ENCODE peak calls at places on chromosome 1, in six cellular contexts. F, N, C, P, X and E are unnamed samples. For H3K4me1, the result is how much of the 10 kb centered on the place peaks cover.

GRCh38 chr1:38941527-38942019 is at the start of gene RHBDL2:
- DNase-seq in C (peak), F (peak), X (peak), N (peak), P (peak), E (peak)

GRCh38 chr1:227317541-227318002 is 720 bp downstream of the CDC42BPA start:
- DNase-seq in X (peak), C (peak), P (peak), N (peak), F (peak), E (peak)

GRCh38 chr1:230891984-230892383 is 23.7 kb upstream of the C1orf198 start:
- DNase-seq in N (no peak), P (no peak), F (no peak), X (no peak), C (no peak), E (no peak)

GRCh38 chr1:197918815-197919522 is 1.8 kb downstream of the LHX9 start:
- DNase-seq in C (no peak), F (no peak), P (no peak), N (no peak), X (no peak), E (no peak)

GRCh38 chr1:232084584-232085223 is 458.1 kb downstream of the DISC1 start:
- DNase-seq in P (no peak), X (no peak), F (peak), N (peak), C (no peak), E (peak)

GRCh38 chr1:178885869-178886268 is 15.0 kb upstream of the ANGPTL1 start:
- DNase-seq in N (no peak), C (no peak), P (no peak), X (no peak), F (no peak), E (no peak)

GRCh38 chr1:44842763-44843655 is at the start of gene PTCH2:
- DNase-seq in F (peak), P (no peak), X (peak), C (peak), N (peak), E (peak)

GRCh38 chr1:56626546-56626945 is 18.6 kb upstream of the PRKAA2 start:
- DNase-seq in N (no peak), F (peak), X (peak), P (no peak), C (no peak), E (peak)

GRCh38 chr1:178875936-178876335 is 5.1 kb upstream of the ANGPTL1 start:
- DNase-seq in C (no peak), F (no peak), N (no peak), X (no peak), P (no peak), E (no peak)

GRCh38 chr1:18118078-18118477 is 10.5 kb downstream of the IGSF21 start:
- DNase-seq in C (no peak), F (no peak), X (no peak), P (no peak), N (no peak), E (no peak)

GRCh38 chr1:108815566-108815965 is 41.3 kb downstream of the AKNAD1 start:
- DNase-seq in C (no peak), P (peak), X (no peak), N (no peak), F (no peak), E (no peak)

GRCh38 chr1:220487297-220487820 is 40.6 kb upstream of the MARK1 start:
- DNase-seq in N (no peak), X (peak), F (peak), P (peak), C (peak), E (peak)

GRCh38 chr1:118136511-118136937 is 48.5 kb downstream of the SPAG17 start:
- DNase-seq in X (peak), C (no peak), P (no peak), N (no peak), F (peak), E (peak)

GRCh38 chr1:208219098-208219658 is 25.0 kb downstream of the PLXNA2 start:
- DNase-seq in X (no peak), C (no peak), F (no peak), N (no peak), P (no peak), E (no peak)

GRCh38 chr1:116826818-116827606 is 72.8 kb downstream of the CD2 start:
- DNase-seq in C (peak), X (peak), F (peak), N (no peak), P (no peak), E (peak)

GRCh38 chr1:185096531-185096930 is 51.2 kb downstream of the RNF2 start:
- DNase-seq in N (no peak), P (no peak), C (no peak), X (no peak), F (peak), E (peak)

GRCh38 chr1:87279966-87280535 is 48.6 kb upstream of the LMO4 start:
- DNase-seq in F (peak), C (peak), X (peak), N (no peak), P (no peak), E (peak)

GRCh38 chr1:156707486-156708244 is 2.3 kb upstream of the CRABP2 start:
- DNase-seq in P (no peak), X (no peak), F (peak), C (no peak), N (peak), E (peak)

GRCh38 chr1:116262207-116262994 is 110.6 kb upstream of the ATP1A1 start:
- DNase-seq in X (no peak), F (no peak), N (no peak), C (no peak), P (no peak), E (no peak)

GRCh38 chr1:31626451-31627202 is 9.1 kb downstream of the HCRTR1 start:
- DNase-seq in F (peak), X (no peak), C (no peak), P (no peak), N (peak), E (peak)

GRCh38 chr1:1325288-1326074 is 879 bp downstream of the CPTP start:
- DNase-seq in P (peak), X (no peak), F (no peak), C (no peak), N (no peak), E (no peak)

GRCh38 chr1:211577826-211578639 is 928 bp downstream of the SLC30A1 start:
- DNase-seq in N (peak), P (peak), X (peak), C (peak), F (peak), E (peak)

GRCh38 chr1:22077728-22078127 is 25.2 kb downstream of the CDC42 start:
- DNase-seq in P (no peak), C (no peak), N (no peak), F (peak), X (peak), E (peak)

GRCh38 chr1:53512807-53513755 is 53.9 kb downstream of the DMRTB1 start:
- DNase-seq in C (no peak), X (no peak), F (no peak), N (no peak), P (no peak), E (no peak)

GRCh38 chr1:211643324-211644212 is 31.9 kb downstream of the NEK2 start:
- DNase-seq in P (peak), X (no peak), F (no peak), N (no peak), C (peak), E (peak)

DNA sequence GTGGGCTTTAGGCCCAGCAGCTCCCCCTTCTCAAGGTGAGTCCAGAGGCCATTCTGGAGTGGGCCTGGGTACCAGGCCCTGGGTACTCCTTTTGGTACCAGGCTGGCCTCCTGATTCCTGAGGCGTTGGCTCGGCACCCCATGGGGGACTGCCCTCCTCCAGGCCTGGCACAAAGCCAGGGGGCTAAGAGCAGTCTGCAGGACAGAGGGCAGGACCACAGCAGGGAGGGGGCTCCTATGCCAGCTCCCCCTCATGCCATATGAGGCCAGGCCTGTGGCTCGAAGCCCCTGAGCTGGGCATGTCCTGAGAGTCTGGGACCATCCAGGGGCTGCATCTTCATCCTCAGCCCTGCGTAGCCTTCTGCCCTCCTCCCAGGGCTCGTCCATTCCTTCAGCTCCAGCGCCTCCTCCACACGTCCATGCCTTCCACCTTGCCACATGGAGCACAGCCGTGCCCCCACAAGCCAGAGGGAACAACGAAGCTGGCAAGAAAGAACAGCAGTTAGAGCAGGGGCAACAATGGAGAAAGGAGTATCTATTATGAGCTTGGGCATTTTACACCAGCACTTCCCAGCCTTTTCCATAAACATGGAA is 3.2 kb downstream of the PHLDA3 start:
- DNase-seq in F (no peak), N (no peak), C (no peak), P (no peak), X (no peak), E (no peak)
- H3K4me1 ChIP-seq in F (under half), N (under half), C (half or more), P (half or more), X (under half), E (under half)

DNA sequence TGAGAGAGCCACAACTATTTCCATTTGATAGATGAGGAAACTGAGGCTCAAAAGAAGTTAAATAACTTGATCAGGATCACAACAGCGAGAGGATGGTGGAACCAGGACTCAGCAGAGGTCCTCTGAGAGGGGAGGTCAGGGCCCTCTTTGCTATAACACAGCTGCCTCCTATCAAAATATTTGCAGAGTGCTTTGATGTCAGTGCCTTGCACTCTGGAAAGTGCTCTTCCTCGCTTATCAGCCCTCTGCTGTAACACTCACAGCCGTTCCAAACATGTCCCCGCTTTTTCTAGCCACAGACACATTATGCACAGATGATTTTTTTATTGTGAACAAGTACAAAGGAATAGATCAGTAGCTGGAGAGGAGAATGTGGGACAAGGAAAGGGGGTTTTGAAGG is 71.8 kb upstream of the ARHGAP29 start:
- DNase-seq in P (no peak), X (no peak), N (no peak), C (no peak), F (no peak), E (no peak)
- H3K4me2 ChIP-seq in P (no peak), X (no peak), N (no peak), C (no peak), F (no peak), E (no peak)

DNA sequence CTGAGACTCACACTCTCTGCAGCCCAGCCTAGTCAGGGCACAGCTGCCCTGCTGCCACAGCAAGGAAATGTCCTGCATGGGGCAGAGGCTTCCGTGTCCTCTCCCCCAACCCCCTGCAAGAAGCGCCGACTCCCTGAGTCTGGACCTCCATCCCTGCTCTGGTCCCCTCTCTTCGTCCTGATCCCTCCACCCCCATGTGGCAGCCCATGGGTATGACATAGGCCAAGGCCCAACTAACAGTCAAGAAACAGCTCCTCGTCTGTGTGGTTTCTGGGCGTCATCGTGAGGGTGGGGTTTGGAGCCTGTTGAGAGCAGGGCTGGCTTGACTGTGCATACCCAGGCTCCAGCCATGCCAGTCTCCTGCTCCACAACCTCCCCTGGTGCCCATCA is 19.5 kb downstream of the FAAH start:
- DNase-seq in C (no peak), F (no peak), X (no peak), P (no peak), N (peak), E (no peak)
- TF ChIP-seq CTCF in C (no peak), F (peak), X (no peak), P (peak), N (peak), E (peak)

GRCh38 chr1:32798679-32799416 is 18.3 kb downstream of the YARS1 start:
- DNase-seq in P (no peak), C (no peak), X (no peak), N (no peak), F (no peak), E (no peak)
- H3K4me1 ChIP-seq in P (half or more), C (under half), X (under half), N (under half), F (under half), E (under half)